ENCODE peak calls at places on chromosomes 16 and 17, in four cellular contexts. One of them, this sample, is unnamed.
A peak's percentile ranks its signal among the peaks of the same experiment; 100 is the strongest.

GRCh38 chr16:49455181-49455990 is 81.8 kb downstream of the C16orf78 start:
- DNase-seq in trophoblast cell: no peak
- DNase-seq in IMR-90: no peak
- DNase-seq in mesendoderm: no peak
- DNase-seq in this sample: no peak

GRCh38 chr17:18038149-18038850 is 668 bp downstream of the ATPAF2 start:
- DNase-seq in trophoblast cell: no peak
- DNase-seq in mesendoderm: peak; percentile 24
- DNase-seq in IMR-90: peak; percentile 16
- DNase-seq in this sample: peak; percentile 11

GRCh38 chr17:40281663-40282062 is 6.0 kb upstream of the CDC6 start:
- DNase-seq in trophoblast cell: peak; percentile 33
- DNase-seq in mesendoderm: peak; percentile 91
- DNase-seq in IMR-90: no peak
- DNase-seq in this sample: no peak

GRCh38 chr17:13885953-13886889 is 183.1 kb upstream of the COX10 start:
- DNase-seq in mesendoderm: peak; percentile 85
- DNase-seq in trophoblast cell: peak; percentile 73
- DNase-seq in IMR-90: peak; percentile 69
- DNase-seq in this sample: peak; percentile 79

GRCh38 chr16:69494993-69495392 is 70.6 kb downstream of the CYB5B start:
- DNase-seq in trophoblast cell: peak; percentile 52
- DNase-seq in mesendoderm: peak; percentile 69
- DNase-seq in IMR-90: no peak
- DNase-seq in this sample: no peak

GRCh38 chr17:18246880-18247612 is 11.5 kb downstream of the FLII start:
- DNase-seq in IMR-90: peak; percentile 8
- DNase-seq in mesendoderm: peak; percentile 94
- DNase-seq in trophoblast cell: peak; percentile 90
- DNase-seq in this sample: peak; percentile 33

GRCh38 chr16:72847187-72848044 is 200.5 kb downstream of the ZFHX3 start:
- DNase-seq in mesendoderm: peak; percentile 67
- DNase-seq in IMR-90: peak; percentile 36
- DNase-seq in trophoblast cell: peak; percentile 25
- DNase-seq in this sample: peak; percentile 45

GRCh38 chr16:79623076-79623475 is 22.5 kb upstream of the MAF start:
- DNase-seq in IMR-90: no peak
- DNase-seq in trophoblast cell: no peak
- DNase-seq in mesendoderm: no peak
- DNase-seq in this sample: no peak

GRCh38 chr17:73645050-73645871 is 1.0 kb upstream of the SDK2 start:
- DNase-seq in IMR-90: no peak
- DNase-seq in mesendoderm: peak; percentile 69
- DNase-seq in trophoblast cell: peak; percentile 60
- DNase-seq in this sample: peak; percentile 24

GRCh38 chr17:74276561-74277009 is 2.6 kb downstream of the DNAI2 start:
- DNase-seq in trophoblast cell: no peak
- DNase-seq in IMR-90: no peak
- DNase-seq in mesendoderm: no peak
- DNase-seq in this sample: no peak

GRCh38 chr16:16029431-16030011 is 80.1 kb downstream of the ABCC1 start:
- DNase-seq in mesendoderm: no peak
- DNase-seq in IMR-90: peak; percentile 68
- DNase-seq in trophoblast cell: peak; percentile 88
- DNase-seq in this sample: peak; percentile 40

GRCh38 chr16:877242-878065 is 76.9 kb upstream of the GNG13 start:
- DNase-seq in mesendoderm: no peak
- DNase-seq in IMR-90: no peak
- DNase-seq in trophoblast cell: no peak
- DNase-seq in this sample: no peak

GRCh38 chr17:79082311-79083190 is 7.9 kb downstream of the ENGASE start:
- DNase-seq in trophoblast cell: peak; percentile 60
- DNase-seq in IMR-90: peak; percentile 19
- DNase-seq in mesendoderm: peak; percentile 52
- DNase-seq in this sample: peak; percentile 40

DNA sequence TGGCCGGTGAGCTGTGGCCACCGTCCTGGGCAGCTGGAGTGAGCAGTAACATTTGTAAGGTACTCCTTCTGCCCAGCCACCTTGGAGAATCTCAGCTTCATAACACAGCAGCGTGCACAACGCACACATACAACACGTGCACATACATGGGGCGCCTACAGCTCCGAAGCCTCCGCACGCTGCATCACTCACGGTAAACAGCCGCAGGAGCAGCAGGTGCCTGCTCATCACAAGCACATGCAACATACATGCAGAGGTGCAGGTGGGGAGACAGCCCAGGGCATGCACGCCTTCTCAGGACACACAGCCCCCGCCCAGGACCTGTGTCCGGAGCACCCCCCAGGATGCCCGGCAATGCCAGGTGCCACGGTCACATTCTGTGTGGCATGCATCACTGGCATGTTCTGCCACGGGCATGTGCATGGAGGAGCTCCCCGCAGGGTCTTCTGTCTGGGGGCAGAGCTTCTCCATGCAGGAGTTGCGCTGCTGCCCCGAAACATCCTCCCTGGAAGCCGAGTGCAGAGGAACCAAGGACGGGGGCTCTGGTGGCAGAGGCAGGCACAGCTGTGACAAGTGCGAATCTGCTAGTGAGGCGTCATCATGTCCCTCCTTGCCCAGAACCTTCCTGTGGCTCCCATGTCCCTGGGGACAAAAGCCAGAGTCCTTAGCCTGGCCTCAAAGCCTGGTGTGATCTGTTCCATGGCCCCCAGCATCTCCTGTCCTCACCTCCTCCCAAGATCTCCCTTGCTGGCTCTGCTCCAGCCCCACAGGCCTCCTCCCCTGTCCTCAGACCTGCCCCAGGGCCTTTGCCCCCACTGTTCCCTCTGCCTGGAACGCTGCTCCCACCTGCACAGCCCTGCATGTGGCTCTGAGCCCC is 184.0 kb upstream of the GSE1 start:
- DNase-seq in trophoblast cell: no peak
- DNase-seq in mesendoderm: no peak
- DNase-seq in IMR-90: no peak
- DNase-seq in this sample: no peak
- H3K18ac ChIP-seq in trophoblast cell: no peak overlapping the region
- H3K18ac ChIP-seq in mesendoderm: no peak overlapping the region
- H3K18ac ChIP-seq in IMR-90: no peak overlapping the region
- H3K18ac ChIP-seq in this sample: no peak overlapping the region

GRCh38 chr17:1078062-1078711 is 81.3 kb downstream of the TIMM22 start:
- DNase-seq in IMR-90: no peak
- DNase-seq in trophoblast cell: no peak
- DNase-seq in mesendoderm: peak; percentile 38
- DNase-seq in this sample: no peak

GRCh38 chr17:1078831-1079561 is 82.1 kb downstream of the TIMM22 start:
- DNase-seq in IMR-90: no peak
- DNase-seq in trophoblast cell: no peak
- DNase-seq in mesendoderm: peak; percentile 67
- DNase-seq in this sample: no peak

GRCh38 chr17:1087381-1088241 is 90.7 kb downstream of the TIMM22 start:
- DNase-seq in mesendoderm: peak; percentile 67
- DNase-seq in trophoblast cell: no peak
- DNase-seq in IMR-90: no peak
- DNase-seq in this sample: no peak

GRCh38 chr17:1082579-1082978 is 85.7 kb downstream of the TIMM22 start:
- DNase-seq in IMR-90: peak; percentile 78
- DNase-seq in mesendoderm: no peak
- DNase-seq in trophoblast cell: no peak
- DNase-seq in this sample: no peak

GRCh38 chr17:1083451-1084187 is 86.7 kb downstream of the TIMM22 start:
- DNase-seq in mesendoderm: no peak
- DNase-seq in IMR-90: no peak
- DNase-seq in trophoblast cell: no peak
- DNase-seq in this sample: peak; percentile 15
- H3K18ac ChIP-seq in mesendoderm: no peak overlapping the region
- H3K18ac ChIP-seq in IMR-90: no peak overlapping the region
- H3K18ac ChIP-seq in trophoblast cell: no peak overlapping the region
- H3K18ac ChIP-seq in this sample: no peak overlapping the region

DNA sequence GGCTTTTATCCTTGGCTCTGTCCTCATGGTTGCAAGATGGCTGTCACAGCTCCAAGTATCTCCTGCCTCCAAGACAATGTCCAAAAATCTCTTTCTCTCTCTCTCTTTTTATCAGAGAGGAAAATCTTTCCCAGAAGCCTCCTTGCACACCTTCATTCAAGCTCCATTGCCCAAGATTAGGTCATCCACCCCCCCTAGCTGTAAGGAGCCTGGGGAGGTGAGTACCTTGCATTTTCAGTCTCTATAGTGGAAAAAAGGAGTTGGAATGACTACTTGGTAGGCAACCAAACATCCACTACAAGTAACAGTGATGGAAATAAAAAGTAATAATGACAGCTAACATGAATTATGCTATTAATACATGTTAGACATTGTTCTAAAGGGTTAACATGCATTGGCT is 22.0 kb upstream of the NSMCE1 start:
- DNase-seq in IMR-90: no peak
- DNase-seq in trophoblast cell: no peak
- DNase-seq in mesendoderm: no peak
- DNase-seq in this sample: no peak
- H3K18ac ChIP-seq in IMR-90: no peak overlapping the region
- H3K18ac ChIP-seq in trophoblast cell: no peak overlapping the region
- H3K18ac ChIP-seq in mesendoderm: no peak overlapping the region
- H3K18ac ChIP-seq in this sample: no peak overlapping the region

GRCh38 chr16:75248142-75248535 is 3.3 kb downstream of the BCAR1 start:
- DNase-seq in IMR-90: no peak
- DNase-seq in trophoblast cell: no peak
- DNase-seq in mesendoderm: no peak
- DNase-seq in this sample: peak; percentile 67
- H3K18ac ChIP-seq in IMR-90: no peak overlapping the region
- H3K18ac ChIP-seq in trophoblast cell: peak overlapping the region; percentile 0
- H3K18ac ChIP-seq in mesendoderm: no peak overlapping the region
- H3K18ac ChIP-seq in this sample: peak overlapping the region; percentile 35

GRCh38 chr16:85722066-85722465 is 28.8 kb downstream of the C16orf74 start:
- DNase-seq in mesendoderm: no peak
- DNase-seq in trophoblast cell: no peak
- DNase-seq in IMR-90: no peak
- DNase-seq in this sample: no peak
- H3K18ac ChIP-seq in mesendoderm: no peak overlapping the region
- H3K18ac ChIP-seq in trophoblast cell: no peak overlapping the region
- H3K18ac ChIP-seq in IMR-90: no peak overlapping the region
- H3K18ac ChIP-seq in this sample: no peak overlapping the region